ENCODE peak calls at places on chromosome 17, in four cellular contexts. A is Jurkat, Clone E6-1; W is stimulated activated CD4-positive, alpha-beta T cell treated with anti-CD3 and anti-CD28 coated beads, TNF-alpha, amount 100 ng/mL, for 24 hours; H is HAP-1. L is an unnamed sample.

GRCh38 chr17:918102-918740 is 61.4 kb downstream of the NXN start:
- DNase-seq in A (no peak), W (no peak), H (no peak), L (no peak)

GRCh38 chr17:59845595-59846390 is 47.0 kb downstream of the TUBD1 start:
- DNase-seq in A (no peak), W (no peak), H (peak), L (peak)

GRCh38 chr17:47694818-47695663 is 1.1 kb downstream of the TBKBP1 start:
- DNase-seq in A (no peak), W (no peak), H (peak), L (peak)

GRCh38 chr17:34626141-34626681 is 46.8 kb downstream of the TMEM132E start:
- DNase-seq in A (no peak), W (no peak), H (no peak), L (no peak)

GRCh38 chr17:65334391-65334790 is 197.2 kb downstream of the RGS9 start:
- DNase-seq in A (no peak), W (no peak), H (no peak), L (no peak)

GRCh38 chr17:81016575-81016974 is 18.4 kb upstream of the BAIAP2 start:
- DNase-seq in A (no peak), W (no peak), H (no peak), L (no peak)

GRCh38 chr17:2736956-2737355 is 12.5 kb downstream of the CCDC92B start:
- DNase-seq in A (no peak), W (no peak), H (peak), L (no peak)

GRCh38 chr17:66426397-66427033 is 124.1 kb downstream of the PRKCA start:
- DNase-seq in A (peak), W (peak), H (peak), L (no peak)

GRCh38 chr17:21452377-21453143 is 76.4 kb downstream of the KCNJ12 start:
- DNase-seq in A (peak), W (no peak), H (no peak), L (peak)

GRCh38 chr17:40696651-40697072 is 6.9 kb downstream of the KRT24 start:
- DNase-seq in A (no peak), W (no peak), H (no peak), L (no peak)

GRCh38 chr17:75754378-75755204 is 10.4 kb downstream of the GALK1 start:
- DNase-seq in A (no peak), W (no peak), H (peak), L (peak)

GRCh38 chr17:82963104-82963950 is 116.1 kb upstream of the METRNL start:
- DNase-seq in A (no peak), W (no peak), H (peak), L (peak)

GRCh38 chr17:7097940-7098339 is 16.7 kb downstream of the ASGR2 start:
- DNase-seq in A (no peak), W (no peak), H (no peak), L (no peak)

GRCh38 chr17:44826123-44826790 is 3.8 kb downstream of the GJC1 start:
- DNase-seq in A (no peak), W (no peak), H (no peak), L (no peak)

GRCh38 chr17:55741353-55741700 is 9.5 kb upstream of the PCTP start:
- DNase-seq in A (no peak), W (no peak), H (no peak), L (no peak)

GRCh38 chr17:80847506-80848230 is 144.0 kb upstream of the CHMP6 start:
- DNase-seq in A (no peak), W (peak), H (no peak), L (no peak)

GRCh38 chr17:18000044-18000443 is 27.4 kb downstream of the DRC3 start:
- DNase-seq in A (no peak), W (no peak), H (no peak), L (no peak)

GRCh38 chr17:82873521-82873920 is 33.7 kb upstream of the ZNF750 start:
- DNase-seq in A (no peak), W (no peak), H (no peak), L (no peak)

GRCh38 chr17:18161226-18162094 is 22.2 kb upstream of the ALKBH5 start:
- DNase-seq in A (no peak), W (no peak), H (no peak), L (no peak)

GRCh38 chr17:41329279-41329925 is 13.9 kb upstream of the KRTAP17-1 start:
- DNase-seq in A (no peak), W (no peak), H (peak), L (no peak)

GRCh38 chr17:74237321-74237720 is 23.9 kb downstream of the TTYH2 start:
- DNase-seq in A (no peak), W (no peak), H (no peak), L (no peak)

GRCh38 chr17:28306954-28307401 is 12.0 kb upstream of the TMEM97 start:
- DNase-seq in A (no peak), W (no peak), H (no peak), L (no peak)

GRCh38 chr17:38943607-38944006 is 18.2 kb downstream of the LASP1NB start:
- DNase-seq in A (peak), W (no peak), H (no peak), L (no peak)

GRCh38 chr17:78972507-78973105 is 7.1 kb downstream of the LGALS3BP start:
- DNase-seq in A (no peak), W (no peak), H (no peak), L (no peak)

GRCh38 chr17:73343168-73343634 is 31.4 kb upstream of the CDC42EP4 start:
- DNase-seq in A (no peak), W (no peak), H (peak), L (no peak)

GRCh38 chr17:75326587-75326955 is 37.3 kb upstream of the SLC25A19 start:
- DNase-seq in A (no peak), W (no peak), H (no peak), L (no peak)

GRCh38 chr17:27567563-27567859 is 63.5 kb upstream of the LGALS9 start:
- DNase-seq in A (no peak), W (no peak), H (no peak), L (no peak)

GRCh38 chr17:63843387-63844292 is 1.2 kb upstream of the SMARCD2 start:
- DNase-seq in A (no peak), W (no peak), H (no peak), L (no peak)

GRCh38 chr17:75153854-75154194 is 488 bp downstream of the JPT1 start:
- DNase-seq in A (no peak), W (no peak), H (peak), L (peak)

GRCh38 chr17:13102477-13102876 is 84.7 kb upstream of the ELAC2 start:
- DNase-seq in A (no peak), W (no peak), H (no peak), L (no peak)

GRCh38 chr17:56623383-56623782 is 29.9 kb downstream of the NOG start:
- DNase-seq in A (no peak), W (no peak), H (no peak), L (no peak)

GRCh38 chr17:16158721-16159120 is 56.6 kb downstream of the NCOR1 start:
- DNase-seq in A (no peak), W (no peak), H (no peak), L (no peak)

GRCh38 chr17:57903961-57904360 is 51.3 kb downstream of the CUEDC1 start:
- DNase-seq in A (no peak), W (no peak), H (no peak), L (no peak)

GRCh38 chr17:14211778-14212177 is 24.9 kb downstream of the CDRT15 start:
- DNase-seq in A (no peak), W (no peak), H (peak), L (no peak)

GRCh38 chr17:4645642-4646041 is 4.2 kb upstream of the ALOX15 start:
- DNase-seq in A (no peak), W (no peak), H (no peak), L (no peak)

GRCh38 chr17:15101175-15101574 is 164.0 kb downstream of the PMP22 start:
- DNase-seq in A (no peak), W (no peak), H (no peak), L (no peak)